ENCODE peak calls at places on chromosomes 12 and 14, in seven cellular contexts. U, Y, C, S, G, F and N are unnamed samples.

GRCh38 chr12:106583578-106584103 is 837 bp downstream of the RFX4 start:
- DNase-seq in U (peak), Y (no peak), C (no peak), S (no peak), G (no peak), F (no peak), N (no peak)

GRCh38 chr12:97921957-97922722 is 459.5 kb downstream of the RMST start:
- DNase-seq in U (peak), Y (no peak), C (no peak), S (no peak), G (no peak), F (no peak), N (no peak)

GRCh38 chr14:64387738-64388532 is at the start of gene MTHFD1:
- DNase-seq in U (peak), Y (peak), C (peak), S (peak), G (peak), F (peak), N (peak)

GRCh38 chr14:76867536-76868452 is 41.6 kb downstream of the LRRC74A start:
- DNase-seq in U (peak), Y (peak), C (peak), S (no peak), G (no peak), F (no peak), N (peak)

GRCh38 chr12:9992296-9992695 is 6.6 kb downstream of the CLEC1B start:
- DNase-seq in U (no peak), Y (no peak), C (no peak), S (no peak), G (no peak), F (no peak), N (no peak)

GRCh38 chr12:4441355-4442330 is 4.0 kb downstream of the FGF6 start:
- DNase-seq in U (peak), Y (no peak), C (no peak), S (no peak), G (no peak), F (no peak), N (no peak)

GRCh38 chr14:54169254-54169924 is 212.8 kb upstream of the BMP4 start:
- DNase-seq in U (no peak), Y (no peak), C (no peak), S (no peak), G (no peak), F (no peak), N (no peak)

GRCh38 chr12:81164827-81165226 is 86.9 kb downstream of the ACSS3 start:
- DNase-seq in U (no peak), Y (no peak), C (no peak), S (no peak), G (no peak), F (no peak), N (no peak)

GRCh38 chr14:90583427-90583826 is 186.6 kb downstream of the CALM1 start:
- DNase-seq in U (no peak), Y (no peak), C (no peak), S (no peak), G (no peak), F (no peak), N (no peak)

GRCh38 chr14:32300146-32300545 is 29.0 kb upstream of the AKAP6 start:
- DNase-seq in U (no peak), Y (no peak), C (no peak), S (no peak), G (no peak), F (no peak), N (no peak)

GRCh38 chr12:59149995-59150642 is 229.8 kb upstream of the LRIG3 start:
- DNase-seq in U (peak), Y (no peak), C (no peak), S (peak), G (peak), F (no peak), N (peak)

GRCh38 chr12:126534495-126534894 is 1469.3 kb downstream of the AACS start:
- DNase-seq in U (peak), Y (no peak), C (no peak), S (no peak), G (no peak), F (no peak), N (no peak)

GRCh38 chr12:8157484-8158198 is 826 bp downstream of the ZNF705A start:
- DNase-seq in U (peak), Y (no peak), C (no peak), S (no peak), G (no peak), F (no peak), N (no peak)

GRCh38 chr14:73759183-73759713 is 45.1 kb upstream of the PNMA1 start:
- DNase-seq in U (peak), Y (peak), C (peak), S (peak), G (peak), F (peak), N (peak)

GRCh38 chr12:106093246-106093645 is 45.5 kb downstream of the NUAK1 start:
- DNase-seq in U (no peak), Y (no peak), C (no peak), S (no peak), G (no peak), F (no peak), N (no peak)

GRCh38 chr12:124764870-124765570 is 98.6 kb downstream of the SCARB1 start:
- DNase-seq in U (no peak), Y (no peak), C (no peak), S (no peak), G (peak), F (no peak), N (no peak)